ENCODE peak calls at places on chromosomes 16 and 17, in eight cellular contexts. Y is H1, K is A549, R is HCT116, T is HepG2, B is IMR-90, V is K562, C is GM12878. G is an unnamed sample.

GRCh38 chr17:64496786-64497564 is at the start of gene POLG2:
- DNase-seq in V (peak), T (peak), K (peak), Y (peak), R (peak), B (peak), C (peak), G (peak)

GRCh38 chr17:19800571-19800970 is 52.5 kb upstream of the ALDH3A1 start:
- DNase-seq in V (no peak), R (no peak), C (no peak), Y (no peak), K (no peak), T (no peak), B (no peak), G (no peak)

GRCh38 chr17:62109378-62109902 is 44.4 kb upstream of the MED13 start:
- DNase-seq in R (peak), K (peak), Y (peak), C (peak), B (peak), V (peak), T (peak), G (peak)

GRCh38 chr17:49878931-49879330 is 31.1 kb upstream of the TAC4 start:
- DNase-seq in C (no peak), V (no peak), T (no peak), B (no peak), Y (no peak), R (no peak), K (no peak), G (no peak)

GRCh38 chr17:37574427-37574826 is 34.8 kb downstream of the SYNRG start:
- DNase-seq in V (no peak), Y (no peak), C (no peak), B (no peak), K (no peak), T (no peak), R (no peak), G (no peak)

GRCh38 chr17:18182190-18182977 is 1.2 kb upstream of the ALKBH5 start:
- DNase-seq in V (no peak), T (no peak), Y (peak), R (no peak), C (no peak), B (no peak), K (no peak), G (no peak)

GRCh38 chr17:40176409-40177110 is 710 bp upstream of the RAPGEFL1 start:
- DNase-seq in V (no peak), T (no peak), B (no peak), C (no peak), Y (no peak), K (no peak), R (no peak), G (no peak)

GRCh38 chr16:10594312-10594950 is 14.0 kb upstream of the EMP2 start:
- DNase-seq in K (no peak), B (no peak), Y (no peak), C (no peak), T (no peak), R (no peak), V (no peak), G (no peak)

GRCh38 chr17:71975998-71976649 is 144.7 kb upstream of the SOX9 start:
- DNase-seq in T (no peak), Y (no peak), V (no peak), B (peak), K (peak), C (no peak), R (no peak), G (peak)

GRCh38 chr16:48323783-48324775 is 61.1 kb downstream of the SIAH1 start:
- DNase-seq in B (peak), V (no peak), Y (no peak), T (no peak), K (no peak), C (no peak), R (no peak), G (no peak)

GRCh38 chr17:78641666-78642065 is 64.5 kb upstream of the DNAH17 start:
- DNase-seq in T (no peak), B (no peak), R (no peak), V (no peak), Y (no peak), K (no peak), C (no peak), G (no peak)

GRCh38 chr16:2468142-2468724 is 2.9 kb upstream of the NTN3 start:
- DNase-seq in B (peak), T (no peak), V (no peak), C (no peak), Y (peak), K (peak), R (no peak), G (peak)

GRCh38 chr16:50284131-50284911 is 18.0 kb downstream of the ADCY7 start:
- DNase-seq in K (no peak), T (peak), R (no peak), V (no peak), B (no peak), Y (no peak), C (no peak), G (peak)

GRCh38 chr16:21156767-21157467 is 1.6 kb upstream of the LDAF1 start:
- DNase-seq in B (peak), T (peak), Y (peak), R (peak), V (peak), C (no peak), K (peak), G (peak)

GRCh38 chr17:49021095-49021767 is 24.0 kb downstream of the IGF2BP1 start:
- DNase-seq in K (no peak), B (peak), Y (peak), R (no peak), T (peak), V (no peak), C (no peak), G (no peak)

GRCh38 chr16:31487720-31488629 is 5.1 kb downstream of the SLC5A2 start:
- DNase-seq in C (no peak), T (no peak), R (no peak), B (peak), K (peak), Y (peak), V (no peak), G (peak)

GRCh38 chr16:69938981-69939820 is 11.9 kb upstream of the CLEC18A start:
- DNase-seq in C (no peak), K (no peak), B (no peak), V (no peak), Y (no peak), R (no peak), T (no peak), G (no peak)

GRCh38 chr17:81242421-81243332 is 3.6 kb downstream of the NDUFAF8 start:
- DNase-seq in R (no peak), C (no peak), Y (no peak), B (no peak), V (no peak), K (no peak), T (no peak), G (no peak)

GRCh38 chr16:2530629-2531318 is 434 bp downstream of the CEMP1 start:
- DNase-seq in Y (no peak), R (no peak), V (no peak), B (no peak), C (no peak), T (no peak), K (no peak), G (peak)

GRCh38 chr17:75845933-75846700 is 1.9 kb upstream of the UNC13D start:
- DNase-seq in B (no peak), C (no peak), V (no peak), K (no peak), Y (no peak), T (no peak), R (no peak), G (no peak)

GRCh38 chr17:75842963-75843576 is 1.1 kb downstream of the UNC13D start:
- DNase-seq in Y (no peak), T (no peak), K (no peak), R (no peak), C (no peak), B (no peak), V (no peak), G (no peak)

GRCh38 chr17:75843577-75844529 is at the start of gene UNC13D:
- DNase-seq in K (no peak), R (no peak), T (peak), V (peak), C (no peak), Y (no peak), B (no peak), G (peak)

GRCh38 chr17:75845058-75845711 is 981 bp upstream of the UNC13D start:
- DNase-seq in K (peak), B (peak), T (peak), Y (peak), V (peak), R (peak), C (peak), G (peak)

DNA sequence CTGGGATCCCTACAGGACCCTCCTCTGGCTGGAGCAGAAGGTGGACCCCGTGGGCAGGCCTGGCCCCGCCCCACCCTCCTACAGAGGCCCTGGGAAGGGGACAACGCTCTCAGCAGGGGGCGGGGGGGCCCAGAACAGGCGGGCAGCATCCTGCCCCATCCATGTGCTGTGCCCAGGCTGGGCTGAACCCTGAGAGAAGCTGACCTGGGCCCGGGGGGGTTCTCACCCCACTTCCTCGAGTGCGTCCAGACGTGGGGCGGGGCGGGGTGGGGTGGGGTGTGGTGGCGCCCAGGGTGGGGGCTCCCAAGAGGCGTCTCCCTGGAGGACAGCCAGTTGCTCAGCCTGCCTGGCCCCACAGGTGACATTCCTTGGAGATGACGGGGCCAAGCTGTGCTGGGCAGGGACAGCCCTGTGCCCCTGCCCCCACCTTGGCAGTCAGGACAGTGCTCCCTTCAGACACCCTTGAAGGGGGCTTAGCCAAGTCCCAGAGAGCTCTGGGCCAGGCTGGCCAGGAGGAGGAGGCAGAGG is 390 bp upstream of the UNC13D start:
- DNase-seq in T (peak), V (peak), K (peak), R (peak), B (no peak), C (no peak), Y (no peak), G (peak)
- TF ChIP-seq RAD21 in T (no peak), V (no peak), K (no peak), R (no peak), B (no peak), C (no peak), Y (no peak), G (no peak)

DNA sequence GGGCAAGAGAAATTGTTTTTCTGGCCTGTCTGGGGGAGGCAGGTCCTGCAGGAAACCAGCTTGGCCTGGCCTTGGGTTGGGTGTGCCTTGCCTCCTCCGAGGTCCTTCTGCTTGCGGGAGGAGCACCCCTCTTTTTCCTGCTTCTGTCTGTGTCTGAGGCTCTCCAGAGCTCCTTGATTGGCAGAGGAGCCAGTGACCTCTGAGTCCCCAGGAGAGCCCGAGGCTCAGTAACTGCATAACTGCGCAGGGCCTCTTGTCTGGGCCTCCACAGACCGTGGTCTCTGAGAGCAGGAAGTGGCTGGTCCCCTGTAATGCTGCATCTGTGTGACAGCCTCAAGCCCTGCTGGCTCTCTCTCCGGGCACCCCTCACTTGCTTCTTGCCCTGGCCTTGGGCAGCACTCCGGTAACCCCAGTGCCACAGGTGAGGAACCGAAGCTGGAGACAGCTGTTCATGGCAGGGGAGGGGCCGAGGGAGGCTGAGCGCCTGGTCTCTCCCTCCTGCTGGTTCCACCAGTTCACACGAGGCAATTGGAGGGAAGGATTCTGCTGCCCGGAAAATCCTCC is 1.6 kb downstream of the CAPN15 start:
- DNase-seq in Y (no peak), T (no peak), C (no peak), B (no peak), R (no peak), K (no peak), V (no peak), G (no peak)
- TF ChIP-seq RAD21 in Y (no peak), T (no peak), C (no peak), B (no peak), R (no peak), K (no peak), V (no peak), G (no peak)

GRCh38 chr17:45226620-45227019 is 4.9 kb downstream of the FMNL1 start:
- DNase-seq in R (no peak), B (no peak), K (no peak), V (no peak), Y (no peak), T (no peak), C (no peak), G (no peak)

GRCh38 chr17:45228121-45228941 is 6.6 kb downstream of the FMNL1 start:
- DNase-seq in Y (no peak), R (no peak), V (no peak), B (no peak), T (no peak), C (no peak), K (no peak), G (no peak)

GRCh38 chr17:45228985-45229517 is 7.4 kb downstream of the FMNL1 start:
- DNase-seq in K (peak), Y (no peak), B (peak), R (no peak), T (peak), C (peak), V (peak), G (no peak)

GRCh38 chr17:45227101-45227591 is 5.5 kb downstream of the FMNL1 start:
- DNase-seq in V (peak), Y (no peak), K (no peak), C (peak), T (no peak), R (no peak), B (no peak), G (no peak)

DNA sequence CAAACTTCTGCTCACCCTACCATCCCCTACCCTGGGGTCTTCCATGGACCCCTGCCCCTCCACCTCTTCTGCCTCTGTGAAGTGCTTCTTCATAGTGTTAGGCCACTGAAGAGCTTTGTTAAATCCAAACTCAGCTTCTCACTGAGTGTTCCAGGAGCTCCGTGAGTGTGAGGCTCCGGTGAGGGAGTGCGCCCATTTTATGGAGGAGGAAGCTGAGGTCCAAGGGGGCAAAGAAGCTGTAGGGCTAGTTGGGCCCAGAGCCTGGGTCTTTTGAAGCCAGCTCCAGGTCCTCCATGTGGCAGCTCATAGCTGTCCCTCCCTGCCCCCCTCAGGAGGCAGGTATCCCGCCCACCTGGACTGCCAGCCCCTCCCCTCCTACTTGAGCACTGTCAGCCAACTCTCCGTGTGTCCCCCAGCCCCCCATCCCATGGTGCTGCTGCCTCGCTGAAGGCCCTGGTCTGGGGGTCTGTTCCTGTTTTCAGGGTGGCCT is 6.0 kb downstream of the FMNL1 start:
- DNase-seq in T (no peak), C (no peak), Y (no peak), B (no peak), K (no peak), V (no peak), R (no peak), G (no peak)
- TF ChIP-seq RAD21 in T (no peak), C (no peak), Y (no peak), B (no peak), K (no peak), V (no peak), R (no peak), G (no peak)

GRCh38 chr16:80824623-80825364 is 20.4 kb upstream of the CDYL2 start:
- DNase-seq in Y (no peak), C (peak), K (peak), V (peak), B (peak), R (peak), T (peak), G (peak)
- TF ChIP-seq RAD21 in Y (peak), C (peak), K (peak), V (peak), B (peak), R (peak), T (no peak), G (peak)

GRCh38 chr16:87556941-87557459 is 45.3 kb upstream of the JPH3 start:
- DNase-seq in B (peak), K (no peak), V (no peak), Y (no peak), R (no peak), T (no peak), C (no peak), G (peak)
- TF ChIP-seq RAD21 in B (no peak), K (no peak), V (no peak), Y (no peak), R (no peak), T (no peak), C (no peak), G (peak)

GRCh38 chr17:16415031-16415924 is at the start of gene TRPV2:
- DNase-seq in V (peak), B (no peak), K (peak), R (no peak), Y (peak), C (peak), T (peak), G (peak)
- TF ChIP-seq RAD21 in V (peak), B (no peak), K (peak), R (peak), Y (peak), C (peak), T (peak), G (peak)

DNA sequence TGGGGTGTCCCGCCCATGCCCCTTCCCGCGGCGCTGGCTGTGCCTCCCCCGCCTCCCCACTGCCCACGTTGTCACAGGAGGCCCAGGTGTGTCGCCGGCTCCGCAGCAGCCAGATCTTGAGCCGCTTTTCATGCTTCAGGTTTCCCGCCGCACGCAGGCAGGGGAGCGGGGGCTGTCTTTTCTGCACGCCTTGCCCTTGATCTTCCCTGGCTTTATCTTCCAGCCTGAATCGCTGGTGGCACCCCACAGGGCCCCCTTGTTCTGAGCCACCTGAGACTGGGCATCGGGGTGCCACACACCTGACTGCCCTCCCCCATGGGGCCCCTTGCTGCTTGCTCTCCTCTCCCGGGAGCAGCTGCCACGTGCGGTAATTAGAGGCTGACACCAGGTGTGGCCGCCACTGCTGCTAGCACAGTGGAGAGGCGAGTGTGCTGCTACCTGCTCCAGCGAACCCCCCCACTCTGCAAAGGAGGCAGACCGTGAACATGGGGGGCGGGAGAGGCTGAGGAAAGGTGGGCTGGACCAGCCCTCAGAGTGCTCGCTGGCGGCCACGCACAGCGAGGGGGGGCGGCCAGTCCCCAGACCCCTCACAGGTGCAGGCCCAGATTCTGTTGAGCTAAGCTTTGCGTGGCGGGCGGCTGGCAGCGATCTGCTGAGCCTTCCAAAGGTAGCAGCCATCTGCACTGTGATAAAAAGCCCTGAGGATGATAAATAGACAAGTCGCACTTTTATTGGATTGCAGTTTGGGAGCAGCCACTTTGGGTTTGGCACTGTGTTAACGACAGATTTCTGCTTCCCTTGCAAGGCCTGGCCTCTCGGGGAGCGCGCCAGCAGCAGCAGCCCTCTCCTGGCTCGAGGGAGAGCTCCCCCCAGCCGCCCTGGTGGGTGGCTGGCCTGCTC is 168.0 kb upstream of the GSE1 start:
- DNase-seq in C (no peak), V (no peak), T (no peak), B (no peak), K (no peak), Y (peak), R (no peak), G (peak)
- TF ChIP-seq RAD21 in C (no peak), V (no peak), T (peak), B (no peak), K (no peak), Y (peak), R (no peak), G (no peak)

GRCh38 chr17:60156746-60157145 is 7.0 kb downstream of the CA4 start:
- DNase-seq in R (no peak), V (no peak), K (no peak), B (no peak), Y (no peak), C (no peak), T (no peak), G (peak)

GRCh38 chr17:60155815-60156214 is 6.0 kb downstream of the CA4 start:
- DNase-seq in K (no peak), T (no peak), Y (no peak), V (no peak), R (no peak), C (no peak), B (no peak), G (no peak)

GRCh38 chr17:60154616-60155426 is 5.0 kb downstream of the CA4 start:
- DNase-seq in B (peak), R (no peak), C (no peak), Y (no peak), V (no peak), K (no peak), T (no peak), G (peak)

GRCh38 chr17:60153606-60154355 is 4.0 kb downstream of the CA4 start:
- DNase-seq in C (no peak), R (no peak), K (no peak), B (no peak), V (no peak), Y (no peak), T (no peak), G (peak)

DNA sequence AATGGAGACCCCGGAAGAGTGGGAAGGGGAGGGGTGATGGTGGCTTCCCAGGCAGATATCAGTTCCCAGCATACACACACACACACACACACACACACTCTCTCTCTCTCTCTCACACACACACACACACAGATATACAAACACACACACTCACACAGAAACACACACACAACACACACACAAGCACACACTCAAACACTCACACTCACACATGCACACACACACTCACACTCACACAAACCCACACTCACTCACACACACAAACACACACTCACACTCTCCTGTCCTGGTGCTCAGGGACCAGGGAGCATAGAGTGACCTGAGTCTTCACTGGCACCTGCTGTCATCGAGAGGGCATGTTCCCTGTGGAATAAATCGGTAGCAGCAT is 5.6 kb downstream of the CA4 start:
- DNase-seq in R (no peak), C (no peak), B (no peak), K (no peak), V (no peak), T (no peak), Y (no peak), G (no peak)
- TF ChIP-seq RAD21 in R (no peak), C (no peak), B (no peak), K (no peak), V (no peak), T (no peak), Y (no peak), G (no peak)

G was measured in SK-N-SH.